ENCODE peak calls at places on chromosomes 2 and 18, in seven cellular contexts. O is cardiac fibroblast, Y is mesothelial cell of epicardium, S is left ventricle myocardium inferior, U is GM06990, W is fibroblast of villous mesenchyme, X is chondrocyte. N is an unnamed sample.
A peak's percentile ranks its signal among the peaks of the same experiment; 100 is the strongest.

GRCh38 chr18:4734903-4735302 is 279.8 kb upstream of the DLGAP1 start:
- DNase-seq in X (no peak), S (no peak), O (no peak), U (no peak), W (no peak), Y (no peak), N (no peak)

GRCh38 chr2:173903611-173904394 is 61.4 kb downstream of the SP3 start:
- DNase-seq in S (no peak), U (no peak), W (no peak), Y (no peak), X (no peak), O (peak; percentile 50), N (no peak)

GRCh38 chr2:161004379-161004778 is 155.8 kb upstream of the TANK start:
- DNase-seq in W (peak; percentile 20), X (no peak), O (peak; percentile 58), Y (no peak), S (no peak), U (no peak), N (no peak)

GRCh38 chr18:4058179-4058578 is 396.9 kb downstream of the DLGAP1 start:
- DNase-seq in W (no peak), O (no peak), S (no peak), Y (no peak), X (no peak), U (no peak), N (no peak)

GRCh38 chr2:174012347-174013309 is 47.5 kb upstream of the SP3 start:
- DNase-seq in U (no peak), Y (peak; percentile 60), S (peak; percentile 85), W (peak; percentile 76), X (peak; percentile 89), O (peak; percentile 63), N (no peak)

GRCh38 chr18:79680891-79681339 is 1.3 kb downstream of the CTDP1 start:
- DNase-seq in O (no peak), Y (no peak), W (no peak), S (no peak), X (no peak), U (no peak), N (no peak)

GRCh38 chr2:228628682-228629081 is 447.2 kb upstream of the SPHKAP start:
- DNase-seq in W (no peak), X (no peak), U (no peak), S (no peak), O (no peak), Y (no peak), N (no peak)

GRCh38 chr2:240419321-240419720 is 16.1 kb upstream of the GPC1 start:
- DNase-seq in W (no peak), O (no peak), X (no peak), Y (no peak), U (no peak), S (no peak), N (no peak)

GRCh38 chr2:180520206-180520605 is 460.2 kb upstream of the UBE2E3 start:
- DNase-seq in O (peak; percentile 43), S (no peak), W (no peak), U (no peak), X (no peak), Y (no peak), N (no peak)

GRCh38 chr2:173657996-173658717 is 303.5 kb downstream of the CDCA7 start:
- DNase-seq in Y (no peak), W (peak; percentile 82), X (no peak), S (no peak), U (no peak), O (peak; percentile 97), N (peak; percentile 80)

GRCh38 chr2:192960945-192961344 is 766.2 kb upstream of the TMEFF2 start:
- DNase-seq in W (no peak), U (no peak), S (no peak), Y (no peak), O (no peak), X (no peak), N (no peak)

GRCh38 chr2:8329660-8330622 is 351.9 kb upstream of the ID2 start:
- DNase-seq in O (no peak), X (no peak), W (no peak), Y (no peak), U (no peak), S (no peak), N (no peak)

GRCh38 chr2:71571945-71572344 is 118.6 kb downstream of the DYSF start:
- DNase-seq in U (no peak), S (no peak), X (no peak), W (no peak), Y (no peak), O (no peak), N (no peak)

GRCh38 chr18:5966514-5966913 is 71.2 kb upstream of the TMEM200C start:
- DNase-seq in U (no peak), O (no peak), S (no peak), Y (no peak), X (no peak), W (no peak), N (no peak)

GRCh38 chr18:10141559-10141958 is 227.7 kb downstream of the VAPA start:
- DNase-seq in U (no peak), O (no peak), Y (no peak), X (no peak), W (no peak), S (no peak), N (no peak)

GRCh38 chr2:696463-696862 is 19.3 kb upstream of the TMEM18 start:
- DNase-seq in S (no peak), X (no peak), Y (no peak), O (no peak), W (no peak), U (peak; percentile 38), N (no peak)

GRCh38 chr2:171159326-171160118 is 1.2 kb downstream of the TLK1 start:
- DNase-seq in O (peak; percentile 77), U (peak; percentile 77), S (peak; percentile 40), Y (peak; percentile 63), W (peak; percentile 77), X (peak; percentile 92), N (peak; percentile 41)

GRCh38 chr2:9236867-9237266 is 30.3 kb downstream of the ASAP2 start:
- DNase-seq in O (no peak), U (no peak), Y (no peak), X (no peak), S (peak; percentile 46), W (no peak), N (no peak)

GRCh38 chr2:142220901-142221300 is 90.1 kb upstream of the LRP1B start:
- DNase-seq in O (peak; percentile 25), Y (no peak), W (no peak), U (no peak), X (no peak), S (no peak), N (no peak)

GRCh38 chr2:191114403-191114886 is 36.3 kb downstream of the STAT4 start:
- DNase-seq in X (no peak), U (peak; percentile 43), Y (no peak), S (no peak), O (peak; percentile 63), W (peak; percentile 48), N (no peak)

GRCh38 chr2:173648816-173649215 is 294.1 kb downstream of the CDCA7 start:
- DNase-seq in Y (no peak), O (no peak), S (no peak), W (no peak), X (no peak), U (no peak), N (no peak)

GRCh38 chr2:61448229-61448628 is 22.7 kb downstream of the USP34 start:
- DNase-seq in S (no peak), U (no peak), O (no peak), X (no peak), W (no peak), Y (no peak), N (no peak)
- TF ChIP-seq CTCF in S (no peak), U (no peak), O (no peak), X (no peak), W (no peak), Y (no peak), N (no peak)

GRCh38 chr18:50340078-50340477 is 34.8 kb upstream of the SKA1 start:
- DNase-seq in Y (no peak), X (no peak), U (no peak), W (no peak), O (no peak), S (no peak), N (no peak)
- TF ChIP-seq CTCF in Y (no peak), X (no peak), U (peak; percentile 37), W (peak; percentile 4), O (no peak), S (no peak), N (no peak)

GRCh38 chr2:85561280-85562212 is at the start of gene GGCX:
- DNase-seq in O (peak; percentile 94), X (peak; percentile 97), Y (peak; percentile 91), S (peak; percentile 96), U (peak; percentile 96), W (peak; percentile 96), N (peak; percentile 75)
- TF ChIP-seq CTCF in O (no peak), X (peak; percentile 68), Y (peak; percentile 28), S (no peak), U (no peak), W (peak; percentile 30), N (peak; percentile 2)

GRCh38 chr2:29714333-29714732 is 207.1 kb downstream of the ALK start:
- DNase-seq in Y (no peak), U (no peak), S (no peak), W (no peak), X (no peak), O (no peak), N (no peak)
- TF ChIP-seq CTCF in Y (no peak), U (no peak), S (no peak), W (no peak), X (peak; percentile 19), O (no peak), N (no peak)

DNA sequence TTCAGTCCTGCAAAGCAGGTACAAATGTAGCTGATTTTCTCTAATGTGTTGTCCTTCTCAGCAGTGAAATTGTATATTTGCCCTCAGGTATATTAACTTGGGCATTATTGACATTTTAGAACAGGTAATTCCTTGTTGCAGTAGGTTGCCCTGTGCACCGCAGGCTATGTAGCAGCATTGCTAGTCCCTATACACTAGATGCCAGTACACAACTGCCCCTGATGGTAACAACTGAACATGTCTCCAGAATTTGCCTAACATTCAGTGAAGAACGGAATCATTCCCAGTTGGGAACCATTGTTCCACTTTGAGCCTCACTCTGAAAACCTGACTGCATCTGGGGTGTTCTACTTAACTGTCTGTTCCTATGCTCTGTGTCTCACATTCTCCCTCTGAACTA is 23.1 kb upstream of the TFPI start:
- DNase-seq in Y (no peak), S (no peak), U (no peak), O (peak; percentile 33), X (no peak), W (no peak), N (no peak)
- TF ChIP-seq CTCF in Y (no peak), S (no peak), U (no peak), O (peak; percentile 12), X (peak; percentile 41), W (no peak), N (no peak)

DNA sequence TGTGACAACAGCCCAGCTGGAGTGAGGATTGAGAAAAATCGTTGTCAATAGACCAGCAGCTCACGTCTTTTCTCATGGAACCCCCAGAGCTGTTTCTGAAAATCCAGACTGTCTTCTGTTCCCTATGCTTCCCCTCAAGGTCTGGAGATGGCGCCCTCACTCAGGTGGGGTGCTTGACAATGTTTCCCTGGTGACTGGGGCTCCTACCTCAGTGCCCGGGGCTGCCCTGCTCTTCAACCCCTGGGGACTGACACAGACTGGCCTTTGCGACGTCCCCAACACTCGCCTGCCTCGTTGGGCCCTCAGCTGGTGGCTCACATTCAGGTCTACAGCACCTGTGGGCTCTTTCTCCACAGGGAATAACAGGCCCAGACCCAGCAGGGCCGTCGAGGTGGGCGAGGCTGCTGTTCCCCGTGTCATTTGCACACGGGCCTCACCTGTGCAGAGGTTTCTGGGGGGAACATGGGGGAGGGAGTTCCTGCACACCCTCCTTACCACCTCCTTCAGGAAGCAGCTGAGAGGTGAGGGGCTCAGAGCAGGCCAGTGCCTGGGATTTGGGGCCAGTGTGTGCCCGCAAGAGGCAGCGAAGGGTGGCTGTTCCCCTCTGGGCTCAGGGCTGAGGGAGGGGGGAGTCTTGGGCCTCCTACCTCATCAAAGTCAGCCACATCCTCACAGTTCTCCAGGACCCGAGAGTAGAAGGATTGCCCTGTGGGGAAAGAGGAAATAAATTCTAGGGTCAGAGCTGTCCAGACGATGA is 59.3 kb upstream of the OTOF start:
- DNase-seq in X (no peak), O (no peak), U (no peak), W (no peak), Y (no peak), S (no peak), N (no peak)
- TF ChIP-seq CTCF in X (no peak), O (no peak), U (no peak), W (no peak), Y (no peak), S (no peak), N (no peak)

N was measured in AG09319.